ENCODE peak calls at places on chromosomes 16 and 17, in four cellular contexts. Q, P, M and Y are unnamed samples.
A peak's percentile ranks its signal among the peaks of the same experiment; 100 is the strongest.

GRCh38 chr16:75304521-75305363 is 53.3 kb upstream of the BCAR1 start:
- DNase-seq in P (peak; percentile 67), Q (no peak), M (no peak), Y (peak; percentile 89)

GRCh38 chr17:80920406-80920805 is 71.2 kb upstream of the CHMP6 start:
- DNase-seq in P (no peak), M (no peak), Q (no peak), Y (no peak)

GRCh38 chr16:84354306-84354705 is 14.0 kb upstream of the ATP2C2 start:
- DNase-seq in M (no peak), Q (no peak), P (no peak), Y (no peak)

GRCh38 chr17:39223907-39224777 is 1.6 kb downstream of the STAC2 start:
- DNase-seq in Q (no peak), M (no peak), P (no peak), Y (no peak)

GRCh38 chr17:64134996-64135395 is 5.1 kb upstream of the ERN1 start:
- DNase-seq in Q (no peak), M (no peak), P (no peak), Y (no peak)

GRCh38 chr17:79201119-79201518 is 126.5 kb downstream of the ENGASE start:
- DNase-seq in M (no peak), P (no peak), Q (no peak), Y (no peak)

GRCh38 chr16:3256146-3256875 is at the start of gene MEFV:
- DNase-seq in M (no peak), P (no peak), Q (no peak), Y (no peak)

GRCh38 chr17:78998311-78999055 is 11.1 kb downstream of the CANT1 start:
- DNase-seq in P (no peak), M (no peak), Q (no peak), Y (no peak)

GRCh38 chr16:81524382-81524781 is 79.8 kb downstream of the CMIP start:
- DNase-seq in M (peak; percentile 70), P (no peak), Q (no peak), Y (no peak)

GRCh38 chr17:42031584-42031983 is 11.7 kb downstream of the NKIRAS2 start:
- DNase-seq in P (peak; percentile 52), Q (no peak), M (no peak), Y (no peak)